ENCODE peak calls at places on chromosomes 4 and X, in five cellular contexts. T is H9, G is choroid plexus epithelial cell, D is fibroblast of pulmonary artery, Z is Calu3. V is an unnamed sample.

GRCh38 chr4:54661686-54662085 is 3.9 kb downstream of the KIT start:
- DNase-seq in T (no peak), G (peak; percentile 85), D (peak; percentile 55), Z (no peak), V (no peak)

GRCh38 chr4:56241500-56241899 is 145.8 kb downstream of the AASDH start:
- DNase-seq in T (no peak), G (no peak), D (no peak), Z (no peak), V (no peak)

GRCh38 chrX:103215037-103215767 is at the start of gene BEX4:
- DNase-seq in T (peak; percentile 96), G (peak; percentile 64), D (peak; percentile 64), Z (peak; percentile 2), V (peak; percentile 76)

GRCh38 chrX:106415276-106415895 is 196.4 kb upstream of the RADX start:
- DNase-seq in T (no peak), G (peak; percentile 50), D (peak; percentile 38), Z (peak; percentile 22), V (peak; percentile 3)

GRCh38 chrX:33211356-33212254 is at the start of gene DMD:
- DNase-seq in T (peak; percentile 31), G (peak; percentile 88), D (peak; percentile 92), Z (peak; percentile 46), V (no peak)

GRCh38 chrX:20143539-20143938 is 1.9 kb upstream of the EIF1AX start:
- DNase-seq in T (no peak), G (no peak), D (no peak), Z (no peak), V (peak; percentile 3)

GRCh38 chr4:184401397-184402171 is 72.8 kb downstream of the IRF2 start:
- DNase-seq in T (peak; percentile 58), G (no peak), D (no peak), Z (no peak), V (no peak)

GRCh38 chr4:166724369-166724768 is 509.9 kb downstream of the SPOCK3 start:
- DNase-seq in T (no peak), G (no peak), D (no peak), Z (peak; percentile 3), V (no peak)

GRCh38 chr4:168708108-168708507 is 211.3 kb downstream of the PALLD start:
- DNase-seq in T (no peak), G (no peak), D (no peak), Z (no peak), V (no peak)

GRCh38 chr4:163331629-163332360 is 601 bp downstream of the NPY1R start:
- DNase-seq in T (peak; percentile 45), G (peak; percentile 38), D (peak; percentile 28), Z (peak; percentile 19), V (peak; percentile 35)

GRCh38 chr4:153205028-153205648 is 895 bp downstream of the TRIM2 start:
- DNase-seq in T (peak; percentile 45), G (no peak), D (no peak), Z (peak; percentile 37), V (no peak)

GRCh38 chr4:3301450-3302163 is 8.8 kb downstream of the RGS12 start:
- DNase-seq in T (no peak), G (no peak), D (no peak), Z (no peak), V (no peak)

GRCh38 chr4:47566566-47566965 is 81.5 kb downstream of the ATP10D start:
- DNase-seq in T (no peak), G (no peak), D (no peak), Z (no peak), V (no peak)

GRCh38 chr4:64598068-64598467 is 188.8 kb upstream of the TECRL start:
- DNase-seq in T (no peak), G (no peak), D (no peak), Z (no peak), V (no peak)

GRCh38 chr4:179196511-179196910 is 1754.3 kb upstream of the AGA start:
- DNase-seq in T (no peak), G (peak; percentile 1), D (peak; percentile 0), Z (no peak), V (no peak)

GRCh38 chr4:88606832-88607231 is 14.6 kb downstream of the HERC3 start:
- DNase-seq in T (no peak), G (no peak), D (no peak), Z (no peak), V (no peak)

GRCh38 chr4:146096374-146096773 is 79.1 kb upstream of the LSM6 start:
- DNase-seq in T (no peak), G (no peak), D (no peak), Z (no peak), V (no peak)

GRCh38 chr4:56468097-56468422 is 643 bp downstream of the SRP72 start:
- DNase-seq in T (no peak), G (peak; percentile 52), D (peak; percentile 24), Z (no peak), V (peak; percentile 29)

GRCh38 chr4:6339818-6340445 is 70.3 kb downstream of the WFS1 start:
- DNase-seq in T (no peak), G (no peak), D (no peak), Z (no peak), V (no peak)

GRCh38 chr4:38905657-38906398 is 38.2 kb downstream of the FAM114A1 start:
- DNase-seq in T (no peak), G (no peak), D (no peak), Z (no peak), V (no peak)

GRCh38 chr4:29277381-29277780 is 1442.8 kb upstream of the PCDH7 start:
- DNase-seq in T (no peak), G (peak; percentile 21), D (peak; percentile 28), Z (no peak), V (no peak)

GRCh38 chrX:13638826-13639225 is 14.1 kb upstream of the TCEANC start:
- DNase-seq in T (no peak), G (no peak), D (no peak), Z (peak; percentile 14), V (no peak)

GRCh38 chr4:153023692-153024394 is 87.7 kb downstream of the FHDC1 start:
- DNase-seq in T (no peak), G (no peak), D (no peak), Z (no peak), V (no peak)

GRCh38 chrX:2903366-2903765 is 25.8 kb downstream of the ARSD start:
- DNase-seq in T (no peak), G (no peak), D (no peak), Z (no peak), V (no peak)
- TF ChIP-seq CTCF in T (peak; percentile 46), G (peak; percentile 12), D (no peak), Z (no peak), V (no peak)

GRCh38 chrX:120309873-120310730 is 1.2 kb downstream of the TMEM255A start:
- DNase-seq in T (peak; percentile 31), G (peak; percentile 40), D (no peak), Z (peak; percentile 2), V (peak; percentile 12)

GRCh38 chrX:120306640-120307039 is 4.6 kb downstream of the TMEM255A start:
- DNase-seq in T (no peak), G (no peak), D (no peak), Z (no peak), V (no peak)

GRCh38 chrX:120308959-120309872 is 2.0 kb downstream of the TMEM255A start:
- DNase-seq in T (peak; percentile 81), G (peak; percentile 80), D (peak; percentile 51), Z (peak; percentile 70), V (peak; percentile 60)

GRCh38 chrX:120310861-120311631 is at the start of gene TMEM255A:
- DNase-seq in T (peak; percentile 61), G (no peak), D (no peak), Z (no peak), V (no peak)

GRCh38 chrX:120308558-120308957 is 2.7 kb downstream of the TMEM255A start:
- DNase-seq in T (peak; percentile 79), G (no peak), D (no peak), Z (peak; percentile 5), V (peak; percentile 20)
- TF ChIP-seq CTCF in T (peak; percentile 57), G (peak; percentile 38), D (no peak), Z (no peak), V (no peak)

GRCh38 chr4:99885063-99885664 is 9.1 kb downstream of the LAMTOR3 start:
- DNase-seq in T (no peak), G (peak; percentile 69), D (peak; percentile 65), Z (peak; percentile 11), V (peak; percentile 17)
- TF ChIP-seq CTCF in T (peak; percentile 80), G (peak; percentile 58), D (peak; percentile 53), Z (no peak), V (no peak)

GRCh38 chrX:15567267-15567666 is 33.5 kb downstream of the ACE2 start:
- DNase-seq in T (no peak), G (no peak), D (no peak), Z (no peak), V (no peak)

GRCh38 chrX:15563056-15563455 is 37.7 kb downstream of the ACE2 start:
- DNase-seq in T (no peak), G (no peak), D (no peak), Z (no peak), V (no peak)

GRCh38 chrX:15566244-15566643 is 34.5 kb downstream of the ACE2 start:
- DNase-seq in T (no peak), G (no peak), D (peak; percentile 35), Z (no peak), V (no peak)

GRCh38 chrX:15567886-15568616 is 32.7 kb downstream of the ACE2 start:
- DNase-seq in T (no peak), G (peak; percentile 23), D (peak; percentile 51), Z (no peak), V (no peak)

GRCh38 chrX:15564981-15565579 is 35.7 kb downstream of the ACE2 start:
- DNase-seq in T (peak; percentile 72), G (peak; percentile 70), D (peak; percentile 89), Z (peak; percentile 70), V (peak; percentile 30)
- TF ChIP-seq CTCF in T (peak; percentile 79), G (peak; percentile 76), D (peak; percentile 62), Z (peak; percentile 29), V (no peak)

GRCh38 chrX:153580700-153581386 is 18.1 kb downstream of the CCNQ start:
- DNase-seq in T (peak; percentile 61), G (no peak), D (no peak), Z (peak; percentile 16), V (peak; percentile 44)
- TF ChIP-seq CTCF in T (peak; percentile 66), G (peak; percentile 31), D (peak; percentile 3), Z (no peak), V (peak; percentile 22)

V was measured in endothelial cell.